ENCODE peak calls at places on chromosomes 3 and 15, in nine cellular contexts. One of them, this sample, is unnamed.
A peak's percentile ranks its signal among the peaks of the same experiment; 100 is the strongest.

GRCh38 chr3:55946574-55947160 is 459.6 kb upstream of the WNT5A start:
- DNase-seq in GM23248: no peak
- DNase-seq in amniotic stem cell: no peak
- DNase-seq in NCI-H146: no peak
- DNase-seq in mesenchymal stem cell: no peak
- DNase-seq in omental fat pad: no peak
- DNase-seq in NCI-H2081: no peak
- DNase-seq in T follicular helper cell: no peak
- DNase-seq in uterus: no peak
- DNase-seq in this sample: no peak

GRCh38 chr3:14935577-14936345 is 11.6 kb upstream of the NR2C2 start:
- DNase-seq in amniotic stem cell: no peak
- DNase-seq in GM23248: no peak
- DNase-seq in NCI-H146: no peak
- DNase-seq in NCI-H2081: no peak
- DNase-seq in T follicular helper cell: no peak
- DNase-seq in omental fat pad: no peak
- DNase-seq in mesenchymal stem cell: no peak
- DNase-seq in uterus: no peak
- DNase-seq in this sample: no peak

GRCh38 chr3:158532099-158532734 is 38.8 kb upstream of the MLF1 start:
- DNase-seq in GM23248: peak; percentile 67
- DNase-seq in amniotic stem cell: peak; percentile 9
- DNase-seq in NCI-H2081: peak; percentile 62
- DNase-seq in uterus: no peak
- DNase-seq in T follicular helper cell: no peak
- DNase-seq in omental fat pad: no peak
- DNase-seq in mesenchymal stem cell: peak; percentile 69
- DNase-seq in NCI-H146: peak; percentile 33
- DNase-seq in this sample: peak; percentile 47

GRCh38 chr3:189703865-189704264 is 72.7 kb downstream of the TP63 start:
- DNase-seq in amniotic stem cell: no peak
- DNase-seq in GM23248: no peak
- DNase-seq in omental fat pad: no peak
- DNase-seq in NCI-H2081: no peak
- DNase-seq in T follicular helper cell: no peak
- DNase-seq in NCI-H146: no peak
- DNase-seq in mesenchymal stem cell: no peak
- DNase-seq in uterus: no peak
- DNase-seq in this sample: no peak

GRCh38 chr15:68318008-68318835 is 40.7 kb downstream of the FEM1B start:
- DNase-seq in mesenchymal stem cell: no peak
- DNase-seq in GM23248: no peak
- DNase-seq in amniotic stem cell: no peak
- DNase-seq in uterus: no peak
- DNase-seq in NCI-H146: no peak
- DNase-seq in omental fat pad: no peak
- DNase-seq in NCI-H2081: no peak
- DNase-seq in T follicular helper cell: no peak
- DNase-seq in this sample: no peak

GRCh38 chr3:185280572-185281365 is 26.9 kb upstream of the EHHADH start:
- DNase-seq in omental fat pad: no peak
- DNase-seq in uterus: no peak
- DNase-seq in T follicular helper cell: no peak
- DNase-seq in amniotic stem cell: peak; percentile 25
- DNase-seq in mesenchymal stem cell: peak; percentile 75
- DNase-seq in GM23248: peak; percentile 78
- DNase-seq in NCI-H146: peak; percentile 5
- DNase-seq in NCI-H2081: peak; percentile 86
- DNase-seq in this sample: peak; percentile 58

GRCh38 chr3:17142516-17142915 is 257.8 kb downstream of the PLCL2 start:
- DNase-seq in T follicular helper cell: no peak
- DNase-seq in NCI-H146: no peak
- DNase-seq in NCI-H2081: no peak
- DNase-seq in omental fat pad: no peak
- DNase-seq in amniotic stem cell: no peak
- DNase-seq in GM23248: no peak
- DNase-seq in mesenchymal stem cell: no peak
- DNase-seq in uterus: no peak
- DNase-seq in this sample: no peak

GRCh38 chr3:157113832-157114505 is 46.0 kb downstream of the CCNL1 start:
- DNase-seq in GM23248: no peak
- DNase-seq in amniotic stem cell: no peak
- DNase-seq in T follicular helper cell: no peak
- DNase-seq in mesenchymal stem cell: no peak
- DNase-seq in NCI-H2081: peak; percentile 24
- DNase-seq in NCI-H146: no peak
- DNase-seq in omental fat pad: no peak
- DNase-seq in uterus: no peak
- DNase-seq in this sample: no peak

GRCh38 chr15:60685346-60685937 is 206.5 kb upstream of the ICE2 start:
- DNase-seq in NCI-H146: no peak
- DNase-seq in amniotic stem cell: no peak
- DNase-seq in GM23248: no peak
- DNase-seq in NCI-H2081: no peak
- DNase-seq in T follicular helper cell: no peak
- DNase-seq in mesenchymal stem cell: no peak
- DNase-seq in uterus: no peak
- DNase-seq in omental fat pad: no peak
- DNase-seq in this sample: no peak

GRCh38 chr3:162743091-162743490 is 1246.5 kb downstream of the OTOL1 start:
- DNase-seq in uterus: no peak
- DNase-seq in T follicular helper cell: no peak
- DNase-seq in omental fat pad: no peak
- DNase-seq in mesenchymal stem cell: no peak
- DNase-seq in NCI-H2081: no peak
- DNase-seq in GM23248: peak; percentile 26
- DNase-seq in NCI-H146: no peak
- DNase-seq in amniotic stem cell: no peak
- DNase-seq in this sample: peak; percentile 15

GRCh38 chr15:78873796-78874761 is 1.4 kb downstream of the MORF4L1 start:
- DNase-seq in GM23248: peak; percentile 60
- DNase-seq in T follicular helper cell: peak; percentile 26
- DNase-seq in uterus: peak; percentile 30
- DNase-seq in NCI-H146: no peak
- DNase-seq in mesenchymal stem cell: peak; percentile 51
- DNase-seq in omental fat pad: no peak
- DNase-seq in amniotic stem cell: no peak
- DNase-seq in NCI-H2081: no peak
- DNase-seq in this sample: peak; percentile 52